ENCODE peak calls at places on chromosomes 13 and 19, in nine cellular contexts. Z, P, A, C, N, O, E, Q and M are unnamed samples.

GRCh38 chr13:58437436-58437835 is 805.9 kb downstream of the PCDH17 start:
- DNase-seq in Z (no peak), P (no peak), A (no peak), C (no peak), N (no peak), O (no peak), E (no peak), Q (no peak), M (no peak)

GRCh38 chr19:55197531-55197930 is 11.8 kb downstream of the PTPRH start:
- DNase-seq in Z (no peak), P (no peak), A (no peak), C (no peak), N (no peak), O (no peak), E (no peak), Q (no peak), M (no peak)

GRCh38 chr19:46159418-46159817 is 11.4 kb downstream of the IGFL2 start:
- DNase-seq in Z (no peak), P (no peak), A (no peak), C (no peak), N (no peak), O (no peak), E (no peak), Q (no peak), M (no peak)

GRCh38 chr13:72686766-72687165 is 40.7 kb downstream of the MZT1 start:
- DNase-seq in Z (no peak), P (no peak), A (no peak), C (no peak), N (no peak), O (no peak), E (no peak), Q (no peak), M (no peak)

GRCh38 chr19:49801966-49802661 is 11.0 kb downstream of the FUZ start:
- DNase-seq in Z (peak), P (peak), A (no peak), C (peak), N (peak), O (no peak), E (no peak), Q (peak), M (peak)

GRCh38 chr19:51702103-51702753 is 9.1 kb downstream of the SPACA6 start:
- DNase-seq in Z (peak), P (peak), A (peak), C (no peak), N (peak), O (no peak), E (no peak), Q (peak), M (peak)

GRCh38 chr19:30446844-30447243 is 74.7 kb downstream of the ZNF536 start:
- DNase-seq in Z (peak), P (no peak), A (no peak), C (no peak), N (no peak), O (no peak), E (no peak), Q (no peak), M (no peak)

GRCh38 chr13:102798653-102799543 is at the start of the genes BIVM and POGLUT2:
- DNase-seq in Z (peak), P (peak), A (peak), C (peak), N (peak), O (peak), E (peak), Q (peak), M (peak)

GRCh38 chr19:14555918-14556661 is 15.8 kb downstream of the NDUFB7 start:
- DNase-seq in Z (peak), P (peak), A (no peak), C (peak), N (no peak), O (peak), E (no peak), Q (no peak), M (no peak)

GRCh38 chr19:21604941-21605548 is 99.6 kb downstream of the ZNF429 start:
- DNase-seq in Z (no peak), P (peak), A (no peak), C (no peak), N (peak), O (no peak), E (no peak), Q (no peak), M (no peak)

GRCh38 chr19:11457831-11458230 is 22.4 kb downstream of the PRKCSH start:
- DNase-seq in Z (no peak), P (no peak), A (no peak), C (no peak), N (no peak), O (no peak), E (no peak), Q (no peak), M (no peak)

GRCh38 chr13:48813518-48813917 is 159.8 kb downstream of the CYSLTR2 start:
- DNase-seq in Z (no peak), P (no peak), A (no peak), C (no peak), N (no peak), O (no peak), E (no peak), Q (no peak), M (no peak)

GRCh38 chr19:18290250-18291018 is 9.0 kb upstream of the JUND start:
- DNase-seq in Z (no peak), P (peak), A (no peak), C (no peak), N (peak), O (no peak), E (peak), Q (no peak), M (no peak)

GRCh38 chr19:33130433-33130832 is 1.5 kb upstream of the WDR88 start:
- DNase-seq in Z (no peak), P (no peak), A (no peak), C (no peak), N (no peak), O (no peak), E (no peak), Q (no peak), M (no peak)

GRCh38 chr19:51799998-51800848 is 5.3 kb downstream of the FPR3 start:
- DNase-seq in Z (no peak), P (peak), A (no peak), C (no peak), N (peak), O (no peak), E (no peak), Q (no peak), M (no peak)

GRCh38 chr13:48302920-48303330 is 626 bp upstream of the RB1 start:
- DNase-seq in Z (no peak), P (peak), A (no peak), C (no peak), N (no peak), O (no peak), E (no peak), Q (no peak), M (no peak)

GRCh38 chr13:99577934-99578917 is 77.0 kb downstream of the TM9SF2 start:
- DNase-seq in Z (peak), P (peak), A (no peak), C (no peak), N (no peak), O (no peak), E (no peak), Q (no peak), M (peak)

GRCh38 chr19:45585158-45585577 is 566 bp upstream of the OPA3 start:
- DNase-seq in Z (no peak), P (no peak), A (no peak), C (no peak), N (no peak), O (no peak), E (no peak), Q (no peak), M (no peak)